ENCODE peak calls at places on chromosomes 6 and 20, in five cellular contexts. One of them, this sample, is unnamed.

GRCh38 chr6:146915671-146916127 is 288.5 kb upstream of the STXBP5 start:
- DNase-seq in activated naive CD4-positive, alpha-beta T cell treated with anti-CD3 and anti-CD28 coated beads, Interleukin-2, amount 50 U/mL, for 16 hours: no peak
- DNase-seq in NCI-H1092 treated with DMSO at 0.1 percent for 48 hours: no peak
- DNase-seq in lung: no peak
- DNase-seq in nephron progenitor cell: no peak
- DNase-seq in this sample: no peak

GRCh38 chr6:153034139-153034538 is 31.6 kb upstream of the MTRF1L start:
- DNase-seq in activated naive CD4-positive, alpha-beta T cell treated with anti-CD3 and anti-CD28 coated beads, Interleukin-2, amount 50 U/mL, for 16 hours: no peak
- DNase-seq in NCI-H1092 treated with DMSO at 0.1 percent for 48 hours: no peak
- DNase-seq in lung: no peak
- DNase-seq in nephron progenitor cell: no peak
- DNase-seq in this sample: no peak

GRCh38 chr20:2312876-2313275 is 17.1 kb downstream of the TGM3 start:
- DNase-seq in activated naive CD4-positive, alpha-beta T cell treated with anti-CD3 and anti-CD28 coated beads, Interleukin-2, amount 50 U/mL, for 16 hours: no peak
- DNase-seq in NCI-H1092 treated with DMSO at 0.1 percent for 48 hours: no peak
- DNase-seq in lung: no peak
- DNase-seq in nephron progenitor cell: no peak
- DNase-seq in this sample: no peak

GRCh38 chr6:168658059-168658458 is 217.1 kb downstream of the SMOC2 start:
- DNase-seq in activated naive CD4-positive, alpha-beta T cell treated with anti-CD3 and anti-CD28 coated beads, Interleukin-2, amount 50 U/mL, for 16 hours: no peak
- DNase-seq in NCI-H1092 treated with DMSO at 0.1 percent for 48 hours: no peak
- DNase-seq in lung: no peak
- DNase-seq in nephron progenitor cell: no peak
- DNase-seq in this sample: no peak

GRCh38 chr20:1477896-1478490 is 11.3 kb upstream of the NSFL1C start:
- DNase-seq in activated naive CD4-positive, alpha-beta T cell treated with anti-CD3 and anti-CD28 coated beads, Interleukin-2, amount 50 U/mL, for 16 hours: no peak
- DNase-seq in NCI-H1092 treated with DMSO at 0.1 percent for 48 hours: no peak
- DNase-seq in lung: no peak
- DNase-seq in nephron progenitor cell: no peak
- DNase-seq in this sample: no peak

GRCh38 chr20:58233881-58234528 is 5.6 kb upstream of the ANKRD60 start:
- DNase-seq in activated naive CD4-positive, alpha-beta T cell treated with anti-CD3 and anti-CD28 coated beads, Interleukin-2, amount 50 U/mL, for 16 hours: peak
- DNase-seq in NCI-H1092 treated with DMSO at 0.1 percent for 48 hours: no peak
- DNase-seq in lung: peak
- DNase-seq in nephron progenitor cell: peak
- DNase-seq in this sample: peak

GRCh38 chr20:44909872-44910689 is at the start of gene PABPC1L:
- DNase-seq in activated naive CD4-positive, alpha-beta T cell treated with anti-CD3 and anti-CD28 coated beads, Interleukin-2, amount 50 U/mL, for 16 hours: peak
- DNase-seq in NCI-H1092 treated with DMSO at 0.1 percent for 48 hours: peak
- DNase-seq in lung: peak
- DNase-seq in nephron progenitor cell: peak
- DNase-seq in this sample: peak

GRCh38 chr6:33161354-33162320 is 30.6 kb downstream of the COL11A2 start:
- DNase-seq in activated naive CD4-positive, alpha-beta T cell treated with anti-CD3 and anti-CD28 coated beads, Interleukin-2, amount 50 U/mL, for 16 hours: peak
- DNase-seq in NCI-H1092 treated with DMSO at 0.1 percent for 48 hours: peak
- DNase-seq in lung: peak
- DNase-seq in nephron progenitor cell: peak
- DNase-seq in this sample: peak

GRCh38 chr6:53805725-53806124 is 10.9 kb downstream of the LRRC1 start:
- DNase-seq in activated naive CD4-positive, alpha-beta T cell treated with anti-CD3 and anti-CD28 coated beads, Interleukin-2, amount 50 U/mL, for 16 hours: no peak
- DNase-seq in NCI-H1092 treated with DMSO at 0.1 percent for 48 hours: no peak
- DNase-seq in lung: no peak
- DNase-seq in nephron progenitor cell: no peak
- DNase-seq in this sample: no peak

GRCh38 chr6:6284231-6284966 is 36.1 kb downstream of the F13A1 start:
- DNase-seq in activated naive CD4-positive, alpha-beta T cell treated with anti-CD3 and anti-CD28 coated beads, Interleukin-2, amount 50 U/mL, for 16 hours: no peak
- DNase-seq in NCI-H1092 treated with DMSO at 0.1 percent for 48 hours: no peak
- DNase-seq in lung: no peak
- DNase-seq in nephron progenitor cell: no peak
- DNase-seq in this sample: no peak

GRCh38 chr20:6735913-6736845 is 31.3 kb upstream of the BMP2 start:
- DNase-seq in activated naive CD4-positive, alpha-beta T cell treated with anti-CD3 and anti-CD28 coated beads, Interleukin-2, amount 50 U/mL, for 16 hours: no peak
- DNase-seq in NCI-H1092 treated with DMSO at 0.1 percent for 48 hours: no peak
- DNase-seq in lung: no peak
- DNase-seq in nephron progenitor cell: no peak
- DNase-seq in this sample: no peak

GRCh38 chr20:50259705-50260479 is 69.3 kb downstream of the CEBPB start:
- DNase-seq in activated naive CD4-positive, alpha-beta T cell treated with anti-CD3 and anti-CD28 coated beads, Interleukin-2, amount 50 U/mL, for 16 hours: no peak
- DNase-seq in NCI-H1092 treated with DMSO at 0.1 percent for 48 hours: no peak
- DNase-seq in lung: peak
- DNase-seq in nephron progenitor cell: no peak
- DNase-seq in this sample: peak

GRCh38 chr20:59664389-59665055 is 60.2 kb downstream of the PHACTR3 start:
- DNase-seq in activated naive CD4-positive, alpha-beta T cell treated with anti-CD3 and anti-CD28 coated beads, Interleukin-2, amount 50 U/mL, for 16 hours: no peak
- DNase-seq in NCI-H1092 treated with DMSO at 0.1 percent for 48 hours: no peak
- DNase-seq in lung: peak
- DNase-seq in nephron progenitor cell: no peak
- DNase-seq in this sample: no peak

GRCh38 chr6:157486632-157487031 is 105.6 kb downstream of the ZDHHC14 start:
- DNase-seq in activated naive CD4-positive, alpha-beta T cell treated with anti-CD3 and anti-CD28 coated beads, Interleukin-2, amount 50 U/mL, for 16 hours: no peak
- DNase-seq in NCI-H1092 treated with DMSO at 0.1 percent for 48 hours: no peak
- DNase-seq in lung: no peak
- DNase-seq in nephron progenitor cell: no peak
- DNase-seq in this sample: no peak

GRCh38 chr6:134640975-134641429 is 308.9 kb downstream of the ALDH8A1 start:
- DNase-seq in activated naive CD4-positive, alpha-beta T cell treated with anti-CD3 and anti-CD28 coated beads, Interleukin-2, amount 50 U/mL, for 16 hours: peak
- DNase-seq in NCI-H1092 treated with DMSO at 0.1 percent for 48 hours: peak
- DNase-seq in lung: peak
- DNase-seq in nephron progenitor cell: peak
- DNase-seq in this sample: peak

GRCh38 chr20:36101201-36101600 is 53.3 kb upstream of the EPB41L1 start:
- DNase-seq in activated naive CD4-positive, alpha-beta T cell treated with anti-CD3 and anti-CD28 coated beads, Interleukin-2, amount 50 U/mL, for 16 hours: no peak
- DNase-seq in NCI-H1092 treated with DMSO at 0.1 percent for 48 hours: peak
- DNase-seq in lung: no peak
- DNase-seq in nephron progenitor cell: no peak
- DNase-seq in this sample: peak

GRCh38 chr20:768426-768978 is at the start of gene SLC52A3:
- DNase-seq in activated naive CD4-positive, alpha-beta T cell treated with anti-CD3 and anti-CD28 coated beads, Interleukin-2, amount 50 U/mL, for 16 hours: no peak
- DNase-seq in NCI-H1092 treated with DMSO at 0.1 percent for 48 hours: no peak
- DNase-seq in lung: peak
- DNase-seq in nephron progenitor cell: peak
- DNase-seq in this sample: no peak

GRCh38 chr20:25050501-25051350 is 7.2 kb downstream of the ACSS1 start:
- DNase-seq in activated naive CD4-positive, alpha-beta T cell treated with anti-CD3 and anti-CD28 coated beads, Interleukin-2, amount 50 U/mL, for 16 hours: no peak
- DNase-seq in NCI-H1092 treated with DMSO at 0.1 percent for 48 hours: no peak
- DNase-seq in lung: no peak
- DNase-seq in nephron progenitor cell: no peak
- DNase-seq in this sample: no peak

GRCh38 chr6:85069577-85069976 is 305.2 kb upstream of the TBX18 start:
- DNase-seq in activated naive CD4-positive, alpha-beta T cell treated with anti-CD3 and anti-CD28 coated beads, Interleukin-2, amount 50 U/mL, for 16 hours: no peak
- DNase-seq in NCI-H1092 treated with DMSO at 0.1 percent for 48 hours: no peak
- DNase-seq in lung: no peak
- DNase-seq in nephron progenitor cell: no peak
- DNase-seq in this sample: no peak

GRCh38 chr6:111818539-111819226 is 54.6 kb downstream of the FYN start:
- DNase-seq in activated naive CD4-positive, alpha-beta T cell treated with anti-CD3 and anti-CD28 coated beads, Interleukin-2, amount 50 U/mL, for 16 hours: no peak
- DNase-seq in NCI-H1092 treated with DMSO at 0.1 percent for 48 hours: no peak
- DNase-seq in lung: no peak
- DNase-seq in nephron progenitor cell: no peak
- DNase-seq in this sample: no peak

GRCh38 chr20:24995741-24996448 is 3.3 kb upstream of the APMAP start:
- DNase-seq in activated naive CD4-positive, alpha-beta T cell treated with anti-CD3 and anti-CD28 coated beads, Interleukin-2, amount 50 U/mL, for 16 hours: no peak
- DNase-seq in NCI-H1092 treated with DMSO at 0.1 percent for 48 hours: no peak
- DNase-seq in lung: no peak
- DNase-seq in nephron progenitor cell: no peak
- DNase-seq in this sample: no peak

GRCh38 chr20:15077733-15078132 is 740.3 kb upstream of the FLRT3 start:
- DNase-seq in activated naive CD4-positive, alpha-beta T cell treated with anti-CD3 and anti-CD28 coated beads, Interleukin-2, amount 50 U/mL, for 16 hours: no peak
- DNase-seq in NCI-H1092 treated with DMSO at 0.1 percent for 48 hours: no peak
- DNase-seq in lung: no peak
- DNase-seq in nephron progenitor cell: no peak
- DNase-seq in this sample: no peak

GRCh38 chr6:146047356-146047755 is 18.5 kb downstream of the GRM1 start:
- DNase-seq in activated naive CD4-positive, alpha-beta T cell treated with anti-CD3 and anti-CD28 coated beads, Interleukin-2, amount 50 U/mL, for 16 hours: no peak
- DNase-seq in NCI-H1092 treated with DMSO at 0.1 percent for 48 hours: no peak
- DNase-seq in lung: no peak
- DNase-seq in nephron progenitor cell: no peak
- DNase-seq in this sample: no peak

GRCh38 chr6:25137497-25137896 is 141.7 kb upstream of the CARMIL1 start:
- DNase-seq in activated naive CD4-positive, alpha-beta T cell treated with anti-CD3 and anti-CD28 coated beads, Interleukin-2, amount 50 U/mL, for 16 hours: no peak
- DNase-seq in NCI-H1092 treated with DMSO at 0.1 percent for 48 hours: no peak
- DNase-seq in lung: no peak
- DNase-seq in nephron progenitor cell: no peak
- DNase-seq in this sample: no peak

GRCh38 chr6:111210074-111210729 is 122.9 kb downstream of the SLC16A10 start:
- DNase-seq in activated naive CD4-positive, alpha-beta T cell treated with anti-CD3 and anti-CD28 coated beads, Interleukin-2, amount 50 U/mL, for 16 hours: no peak
- DNase-seq in NCI-H1092 treated with DMSO at 0.1 percent for 48 hours: peak
- DNase-seq in lung: no peak
- DNase-seq in nephron progenitor cell: peak
- DNase-seq in this sample: peak

GRCh38 chr6:91082311-91082803 is 495.5 kb upstream of the MAP3K7 start:
- DNase-seq in activated naive CD4-positive, alpha-beta T cell treated with anti-CD3 and anti-CD28 coated beads, Interleukin-2, amount 50 U/mL, for 16 hours: no peak
- DNase-seq in NCI-H1092 treated with DMSO at 0.1 percent for 48 hours: no peak
- DNase-seq in lung: no peak
- DNase-seq in nephron progenitor cell: peak
- DNase-seq in this sample: no peak

GRCh38 chr6:53795702-53796450 is 1.1 kb downstream of the LRRC1 start:
- DNase-seq in activated naive CD4-positive, alpha-beta T cell treated with anti-CD3 and anti-CD28 coated beads, Interleukin-2, amount 50 U/mL, for 16 hours: peak
- DNase-seq in NCI-H1092 treated with DMSO at 0.1 percent for 48 hours: no peak
- DNase-seq in lung: peak
- DNase-seq in nephron progenitor cell: peak
- DNase-seq in this sample: no peak

GRCh38 chr6:12472601-12473038 is 182.5 kb downstream of the EDN1 start:
- DNase-seq in activated naive CD4-positive, alpha-beta T cell treated with anti-CD3 and anti-CD28 coated beads, Interleukin-2, amount 50 U/mL, for 16 hours: no peak
- DNase-seq in NCI-H1092 treated with DMSO at 0.1 percent for 48 hours: no peak
- DNase-seq in lung: peak
- DNase-seq in nephron progenitor cell: no peak
- DNase-seq in this sample: no peak

GRCh38 chr6:111080713-111081112 is 6.6 kb upstream of the SLC16A10 start:
- DNase-seq in activated naive CD4-positive, alpha-beta T cell treated with anti-CD3 and anti-CD28 coated beads, Interleukin-2, amount 50 U/mL, for 16 hours: no peak
- DNase-seq in NCI-H1092 treated with DMSO at 0.1 percent for 48 hours: no peak
- DNase-seq in lung: no peak
- DNase-seq in nephron progenitor cell: no peak
- DNase-seq in this sample: no peak

GRCh38 chr6:5204340-5204739 is 56.4 kb downstream of the LYRM4 start:
- DNase-seq in activated naive CD4-positive, alpha-beta T cell treated with anti-CD3 and anti-CD28 coated beads, Interleukin-2, amount 50 U/mL, for 16 hours: no peak
- DNase-seq in NCI-H1092 treated with DMSO at 0.1 percent for 48 hours: no peak
- DNase-seq in lung: no peak
- DNase-seq in nephron progenitor cell: no peak
- DNase-seq in this sample: no peak